ENCODE peak calls at places on chromosomes 4 and X, in four cellular contexts. T, K, E and C are unnamed samples.

GRCh38 chr4:100208459-100208858 is 18.2 kb upstream of the DDIT4L start:
- ATAC-seq in T (no peak), K (no peak), E (no peak), C (no peak)

GRCh38 chrX:153812220-153812619 is 17.8 kb downstream of the SSR4 start:
- ATAC-seq in T (no peak), K (no peak), E (no peak), C (no peak)

GRCh38 chr4:15912236-15912635 is 26.3 kb downstream of the FGFBP1 start:
- ATAC-seq in T (no peak), K (no peak), E (no peak), C (no peak)

GRCh38 chr4:109440948-109441347 is 7.3 kb downstream of the SEC24B start:
- ATAC-seq in T (peak; percentile 47), K (no peak), E (no peak), C (peak; percentile 77)

GRCh38 chrX:153055827-153056748 is at the start of gene PNMA3:
- ATAC-seq in T (peak; percentile 46), K (no peak), E (no peak), C (no peak)

GRCh38 chrX:51975360-51975759 is 81.9 kb downstream of the MAGED1 start:
- ATAC-seq in T (no peak), K (no peak), E (peak; percentile 82), C (no peak)

GRCh38 chr4:72974694-72975487 is 94.6 kb downstream of the COX18 start:
- ATAC-seq in T (no peak), K (no peak), E (no peak), C (no peak)

GRCh38 chr4:48710446-48711209 is 69.5 kb downstream of the FRYL start:
- ATAC-seq in T (no peak), K (no peak), E (no peak), C (no peak)

GRCh38 chr4:154314248-154314647 is 177.4 kb downstream of the DCHS2 start:
- ATAC-seq in T (peak; percentile 41), K (peak; percentile 74), E (peak; percentile 57), C (no peak)

GRCh38 chr4:137417676-137418075 is 114.6 kb downstream of the PCDH18 start:
- ATAC-seq in T (no peak), K (no peak), E (no peak), C (no peak)

GRCh38 chr4:108799335-108799734 is 36.5 kb upstream of the ETNPPL start:
- ATAC-seq in T (no peak), K (no peak), E (no peak), C (peak; percentile 57)

GRCh38 chr4:111641813-111642579 is 503.3 kb upstream of the FAM241A start:
- ATAC-seq in T (peak; percentile 100), K (peak; percentile 93), E (peak; percentile 97), C (peak; percentile 84)

GRCh38 chr4:106291678-106292077 is 24.3 kb downstream of the TBCK start:
- ATAC-seq in T (no peak), K (no peak), E (no peak), C (no peak)

GRCh38 chrX:71954458-71954857 is 43.8 kb downstream of the NHSL2 start:
- ATAC-seq in T (peak; percentile 72), K (no peak), E (no peak), C (no peak)

GRCh38 chr4:183130328-183131155 is 31.5 kb downstream of the WWC2 start:
- ATAC-seq in T (peak; percentile 95), K (peak; percentile 49), E (no peak), C (no peak)

GRCh38 chr4:3107271-3108185 is 33.0 kb downstream of the HTT start:
- ATAC-seq in T (peak; percentile 12), K (no peak), E (no peak), C (peak; percentile 62)

GRCh38 chr4:186771624-186772023 is 48.0 kb upstream of the FAT1 start:
- ATAC-seq in T (no peak), K (no peak), E (no peak), C (no peak)

GRCh38 chr4:142582340-142582739 is 263.8 kb downstream of the INPP4B start:
- ATAC-seq in T (no peak), K (no peak), E (no peak), C (no peak)

GRCh38 chr4:78136109-78137081 is 79.3 kb downstream of the FRAS1 start:
- ATAC-seq in T (no peak), K (no peak), E (peak; percentile 89), C (no peak)

GRCh38 chr4:39770969-39771724 is 73.2 kb downstream of the UBE2K start:
- ATAC-seq in T (no peak), K (peak; percentile 37), E (peak; percentile 25), C (no peak)

GRCh38 chr4:39770005-39770404 is 72.1 kb downstream of the UBE2K start:
- ATAC-seq in T (no peak), K (no peak), E (peak; percentile 15), C (no peak)

GRCh38 chr4:39770471-39770870 is 72.5 kb downstream of the UBE2K start:
- ATAC-seq in T (no peak), K (no peak), E (peak; percentile 37), C (no peak)
- TF ChIP-seq POLR2A in T (no peak), K (no peak), E (no peak), C (no peak)

GRCh38 chrX:48913605-48914366 is 2.3 kb upstream of the SLC35A2 start:
- ATAC-seq in T (no peak), K (no peak), E (no peak), C (no peak)

GRCh38 chrX:48910926-48911406 is 480 bp downstream of the SLC35A2 start:
- ATAC-seq in T (no peak), K (no peak), E (no peak), C (no peak)

GRCh38 chrX:48908600-48908999 is 2.8 kb downstream of the SLC35A2 start:
- ATAC-seq in T (no peak), K (no peak), E (no peak), C (no peak)

GRCh38 chrX:48911407-48912182 is at the start of gene SLC35A2:
- ATAC-seq in T (peak; percentile 87), K (peak; percentile 90), E (peak; percentile 89), C (peak; percentile 83)

GRCh38 chrX:48909703-48910102 is 1.7 kb downstream of the SLC35A2 start:
- ATAC-seq in T (no peak), K (no peak), E (no peak), C (no peak)
- TF ChIP-seq POLR2A in T (no peak), K (no peak), E (no peak), C (no peak)

GRCh38 chr4:89111833-89112563 is 665 bp downstream of the TIGD2 start:
- ATAC-seq in T (peak; percentile 47), K (no peak), E (peak; percentile 82), C (no peak)
- TF ChIP-seq POLR2A in T (peak; percentile 24), K (no peak), E (peak; percentile 4), C (no peak)

GRCh38 chr4:24794916-24795665 is at the start of gene SOD3:
- ATAC-seq in T (peak; percentile 95), K (no peak), E (peak; percentile 93), C (peak; percentile 96)
- TF ChIP-seq POLR2A in T (peak; percentile 46), K (no peak), E (no peak), C (peak; percentile 94)

GRCh38 chrX:7147978-7148824 is at the start of gene PUDP:
- ATAC-seq in T (peak; percentile 95), K (peak; percentile 90), E (peak; percentile 95), C (peak; percentile 95)
- TF ChIP-seq POLR2A in T (peak; percentile 64), K (no peak), E (peak; percentile 54), C (peak; percentile 30)

GRCh38 chrX:41339148-41339547 is 5.2 kb downstream of the DDX3X start:
- ATAC-seq in T (no peak), K (no peak), E (no peak), C (no peak)
- TF ChIP-seq POLR2A in T (no peak), K (no peak), E (no peak), C (no peak)

DNA sequence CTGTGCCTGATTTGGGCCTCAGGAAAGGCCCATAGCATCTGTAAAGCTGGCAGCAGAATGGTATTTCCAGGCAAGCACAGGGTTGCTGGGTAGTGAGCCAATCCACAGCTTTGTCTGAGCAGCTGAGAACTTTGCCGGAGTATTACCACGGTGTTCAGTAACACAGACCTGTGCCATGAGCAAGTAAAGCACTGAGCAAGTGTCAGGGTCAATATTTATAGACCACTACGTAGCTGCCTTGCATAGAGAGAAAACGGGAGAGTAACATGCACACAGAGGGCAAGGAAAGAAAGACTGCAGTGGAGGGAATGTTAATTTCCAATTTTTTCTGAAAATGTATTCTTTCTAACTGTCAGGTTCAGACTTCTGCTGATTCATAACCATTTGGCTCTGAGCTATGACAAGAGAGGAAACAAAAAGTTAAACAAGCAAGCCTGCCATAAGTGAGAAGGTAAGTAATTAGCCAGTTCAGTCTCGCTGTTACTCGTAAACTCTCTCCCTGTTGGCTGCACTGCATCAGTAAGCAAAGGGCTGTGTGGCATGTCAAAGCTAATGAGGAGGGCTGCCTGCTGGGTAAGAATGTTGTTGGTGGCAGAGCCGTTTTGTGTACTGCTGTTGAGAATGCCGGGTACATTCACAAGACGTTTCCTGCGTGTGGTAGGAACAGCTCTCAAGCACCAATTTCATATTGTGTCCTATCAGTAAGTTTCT is 238.1 kb downstream of the BMPR1B start:
- ATAC-seq in T (peak; percentile 59), K (no peak), E (peak; percentile 58), C (peak; percentile 71)
- TF ChIP-seq POLR2A in T (no peak), K (no peak), E (no peak), C (no peak)

GRCh38 chrX:46628406-46629371 is 55.1 kb downstream of the CHST7 start:
- ATAC-seq in T (peak; percentile 47), K (no peak), E (no peak), C (peak; percentile 84)
- TF ChIP-seq POLR2A in T (no peak), K (no peak), E (no peak), C (no peak)

DNA sequence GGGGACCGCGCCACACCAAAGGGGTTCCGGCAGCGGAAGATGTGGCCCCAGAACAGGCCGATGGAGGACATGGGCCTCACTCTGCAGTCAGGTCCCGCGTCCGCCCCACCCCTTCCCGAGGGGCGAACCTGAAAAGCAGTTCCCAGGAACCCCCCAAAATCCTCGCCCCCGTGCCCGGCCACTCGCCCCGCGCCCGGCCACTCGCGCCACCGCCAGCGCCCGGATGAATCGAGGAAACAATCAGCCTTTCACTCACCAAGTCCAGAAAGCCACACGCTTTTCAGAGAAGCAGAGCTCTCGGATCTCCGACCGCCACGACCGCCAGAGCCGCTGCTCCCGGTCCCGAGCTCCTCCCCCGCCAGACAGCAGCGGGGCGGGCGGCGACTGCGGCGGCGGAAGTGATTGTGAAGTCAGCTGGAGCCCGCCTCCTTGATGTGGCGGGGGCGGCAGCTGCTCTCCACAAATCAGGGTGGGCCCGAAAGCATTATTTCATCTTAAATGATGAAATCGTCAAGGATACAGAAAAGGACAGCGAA is at the start of gene PJA1:
- ATAC-seq in T (peak; percentile 94), K (peak; percentile 96), E (peak; percentile 98), C (peak; percentile 96)
- TF ChIP-seq POLR2A in T (peak; percentile 60), K (no peak), E (no peak), C (peak; percentile 46)